ENCODE peak calls at places on chromosome 4, in nine cellular contexts. J, C, H, V, K, Y, B, X and Q are unnamed samples.

GRCh38 chr4:150136036-150136435 is 57.8 kb downstream of the DCLK2 start:
- DNase-seq in J (no peak), C (no peak), H (no peak), V (no peak), K (no peak), Y (no peak), B (no peak), X (no peak), Q (no peak)

GRCh38 chr4:79298484-79298883 is 27.4 kb downstream of the NAA11 start:
- DNase-seq in J (no peak), C (no peak), H (no peak), V (no peak), K (no peak), Y (no peak), B (no peak), X (no peak), Q (no peak)

GRCh38 chr4:168498259-168498658 is 1.4 kb downstream of the PALLD start:
- DNase-seq in J (no peak), C (no peak), H (no peak), V (no peak), K (no peak), Y (no peak), B (no peak), X (no peak), Q (no peak)

GRCh38 chr4:173040200-173040599 is 128.4 kb upstream of the GALNT7 start:
- DNase-seq in J (no peak), C (no peak), H (no peak), V (no peak), K (no peak), Y (no peak), B (no peak), X (no peak), Q (no peak)

GRCh38 chr4:22987861-22988260 is 295.1 kb downstream of the GBA3 start:
- DNase-seq in J (no peak), C (no peak), H (no peak), V (no peak), K (no peak), Y (no peak), B (no peak), X (no peak), Q (no peak)

GRCh38 chr4:153467897-153468262 is 1.7 kb downstream of the TMEM131L start:
- DNase-seq in J (no peak), C (no peak), H (no peak), V (no peak), K (no peak), Y (no peak), B (no peak), X (no peak), Q (no peak)

GRCh38 chr4:77147400-77147782 is 9.6 kb upstream of the CCNG2 start:
- DNase-seq in J (no peak), C (no peak), H (no peak), V (no peak), K (no peak), Y (no peak), B (no peak), X (no peak), Q (no peak)

GRCh38 chr4:184899261-184900134 is 73.7 kb upstream of the ACSL1 start:
- DNase-seq in J (no peak), C (peak; percentile 73), H (no peak), V (no peak), K (peak; percentile 68), Y (no peak), B (no peak), X (no peak), Q (no peak)

GRCh38 chr4:160009656-160010493 is 907.0 kb downstream of the RAPGEF2 start:
- DNase-seq in J (no peak), C (no peak), H (no peak), V (no peak), K (no peak), Y (no peak), B (no peak), X (no peak), Q (no peak)

GRCh38 chr4:121688696-121689095 is 8.1 kb downstream of the ANXA5 start:
- DNase-seq in J (no peak), C (no peak), H (no peak), V (no peak), K (no peak), Y (no peak), B (no peak), X (no peak), Q (no peak)

GRCh38 chr4:121688261-121688660 is 8.5 kb downstream of the ANXA5 start:
- DNase-seq in J (no peak), C (no peak), H (no peak), V (no peak), K (no peak), Y (no peak), B (no peak), X (no peak), Q (no peak)

GRCh38 chr4:121684016-121684415 is 12.8 kb downstream of the ANXA5 start:
- DNase-seq in J (no peak), C (no peak), H (no peak), V (no peak), K (no peak), Y (no peak), B (no peak), X (no peak), Q (no peak)

GRCh38 chr4:121685257-121685656 is 11.5 kb downstream of the ANXA5 start:
- DNase-seq in J (no peak), C (no peak), H (no peak), V (no peak), K (no peak), Y (no peak), B (no peak), X (no peak), Q (no peak)

DNA sequence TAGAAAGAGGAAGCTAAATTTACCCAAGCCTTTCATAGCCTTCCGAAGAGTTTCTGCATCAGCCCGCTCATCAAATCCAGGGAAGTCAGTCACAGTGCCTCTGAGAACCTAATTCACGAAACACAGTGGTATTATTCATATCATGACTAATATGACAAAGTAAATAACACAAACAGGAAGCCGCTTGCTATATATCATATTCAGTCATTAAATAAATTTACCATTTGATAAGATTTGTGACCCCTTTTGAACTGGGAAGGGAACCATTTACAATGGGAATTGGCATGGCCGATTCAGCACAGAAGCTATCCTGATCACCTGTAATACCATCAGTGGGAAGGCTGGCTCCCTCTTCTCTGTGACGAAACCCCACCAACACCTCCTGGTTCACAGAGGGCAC is 10.5 kb downstream of the ANXA5 start:
- DNase-seq in J (no peak), C (no peak), H (no peak), V (no peak), K (no peak), Y (no peak), B (no peak), X (no peak), Q (no peak)
- TF ChIP-seq POLR2AphosphoS5 in J (no peak), C (no peak), H (no peak), V (no peak), K (no peak), Y (no peak), B (no peak), X (no peak), Q (no peak)

DNA sequence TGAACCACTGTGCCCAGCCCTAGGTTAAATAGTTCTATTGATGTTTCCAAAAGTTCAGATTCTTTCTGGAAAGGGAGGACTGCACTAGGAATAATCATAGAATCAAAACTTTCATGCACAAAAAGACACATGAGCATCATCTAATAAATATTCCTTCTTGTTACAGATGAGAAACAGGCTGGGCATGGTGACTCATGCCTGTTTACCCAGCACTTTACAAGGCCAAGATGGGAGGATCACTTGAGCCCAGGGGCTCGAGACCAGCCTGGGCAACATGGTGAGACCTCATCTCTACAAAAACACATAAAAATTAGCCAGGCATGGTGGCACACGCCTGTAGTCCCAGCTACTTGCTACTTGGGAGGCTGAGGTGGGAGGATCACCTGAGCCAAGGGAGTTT is 27.7 kb downstream of the LARP7 start:
- DNase-seq in J (no peak), C (no peak), H (no peak), V (no peak), K (no peak), Y (no peak), B (no peak), X (no peak), Q (no peak)
- TF ChIP-seq POLR2AphosphoS5 in J (no peak), C (no peak), H (no peak), V (no peak), K (no peak), Y (no peak), B (no peak), X (no peak), Q (no peak)

GRCh38 chr4:145735330-145735638 is 55.3 kb downstream of the C4orf51 start:
- DNase-seq in J (no peak), C (peak; percentile 76), H (peak; percentile 26), V (no peak), K (no peak), Y (no peak), B (no peak), X (no peak), Q (no peak)

GRCh38 chr4:145734051-145734450 is 54.1 kb downstream of the C4orf51 start:
- DNase-seq in J (no peak), C (peak; percentile 35), H (no peak), V (no peak), K (no peak), Y (no peak), B (no peak), X (no peak), Q (no peak)

GRCh38 chr4:145735777-145736176 is 55.8 kb downstream of the C4orf51 start:
- DNase-seq in J (no peak), C (no peak), H (no peak), V (no peak), K (no peak), Y (no peak), B (no peak), X (no peak), Q (no peak)

GRCh38 chr4:145732895-145733880 is 53.2 kb downstream of the C4orf51 start:
- DNase-seq in J (peak; percentile 88), C (peak; percentile 94), H (peak; percentile 98), V (peak; percentile 76), K (peak; percentile 96), Y (peak; percentile 87), B (peak; percentile 96), X (peak; percentile 95), Q (peak; percentile 14)

GRCh38 chr4:145734576-145735329 is 54.8 kb downstream of the C4orf51 start:
- DNase-seq in J (peak; percentile 2), C (peak; percentile 94), H (no peak), V (no peak), K (peak; percentile 62), Y (no peak), B (no peak), X (peak; percentile 79), Q (no peak)
- TF ChIP-seq POLR2AphosphoS5 in J (no peak), C (peak; percentile 48), H (no peak), V (no peak), K (peak; percentile 65), Y (no peak), B (peak; percentile 77), X (peak; percentile 11), Q (no peak)

DNA sequence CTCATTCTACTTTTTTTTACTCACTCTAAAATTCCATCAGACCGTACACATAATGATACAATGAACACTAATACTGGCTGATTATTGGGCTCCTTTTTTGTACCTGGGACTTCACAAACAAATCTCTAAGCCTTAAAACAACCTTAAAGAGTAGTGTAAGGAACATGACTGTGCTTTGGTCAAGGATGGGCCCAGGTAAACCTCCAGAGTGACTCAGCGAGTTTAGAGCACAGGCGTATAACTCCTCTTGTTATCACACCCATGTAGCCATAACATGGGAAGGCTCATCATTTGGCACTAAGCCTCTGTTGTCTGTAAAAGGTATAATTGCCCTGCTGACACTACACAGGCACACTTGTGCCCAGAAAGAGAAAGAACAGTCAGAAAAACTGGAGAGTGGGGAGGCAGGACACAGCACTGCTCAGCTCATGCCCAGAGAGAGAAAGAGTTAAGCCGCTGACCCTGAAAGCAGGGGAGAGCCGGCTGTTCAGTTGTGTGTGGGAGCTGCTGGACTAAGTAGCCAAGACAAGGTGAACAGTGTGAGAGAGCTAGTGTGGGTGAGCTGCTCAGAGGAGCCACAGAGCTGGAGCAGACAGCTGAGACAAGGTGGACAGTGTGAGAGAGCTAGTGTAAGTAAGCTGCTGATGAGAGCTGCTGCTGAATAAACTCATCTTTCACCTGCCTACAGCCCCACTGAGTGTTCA is 319.6 kb upstream of the BMP3 start:
- DNase-seq in J (no peak), C (no peak), H (no peak), V (no peak), K (no peak), Y (no peak), B (no peak), X (no peak), Q (no peak)
- TF ChIP-seq POLR2AphosphoS5 in J (no peak), C (no peak), H (no peak), V (no peak), K (no peak), Y (no peak), B (no peak), X (no peak), Q (no peak)